ENCODE peak calls at places on chromosomes 12 and 14, in five cellular contexts. J, I, W, R and P are unnamed samples.

GRCh38 chr12:44616385-44616784 is 259.7 kb downstream of the NELL2 start:
- DNase-seq in R (peak; percentile 18), W (no peak), J (no peak), I (no peak), P (no peak)

GRCh38 chr14:69848156-69848555 is 31.1 kb upstream of the SMOC1 start:
- DNase-seq in I (no peak), W (no peak), J (no peak), R (no peak), P (no peak)

GRCh38 chr14:95493976-95494375 is 22.5 kb downstream of the SYNE3 start:
- DNase-seq in J (no peak), R (no peak), I (no peak), W (no peak), P (no peak)

GRCh38 chr12:100375023-100375737 is 18.3 kb downstream of the SLC17A8 start:
- DNase-seq in I (no peak), W (peak; percentile 52), R (peak; percentile 16), J (peak; percentile 87), P (no peak)

GRCh38 chr12:104333692-104334255 is 30.2 kb downstream of the EID3 start:
- DNase-seq in I (no peak), R (no peak), J (no peak), W (no peak), P (no peak)

GRCh38 chr14:101730626-101731186 is 30.8 kb upstream of the PPP2R5C start:
- DNase-seq in R (no peak), J (no peak), I (no peak), W (no peak), P (no peak)

GRCh38 chr14:48536318-48536717 is 860.9 kb upstream of the MDGA2 start:
- DNase-seq in R (no peak), W (no peak), J (no peak), I (no peak), P (no peak)

GRCh38 chr14:22555573-22556011 is 33.4 kb downstream of the DAD1 start:
- DNase-seq in J (peak; percentile 19), R (peak; percentile 52), W (no peak), I (no peak), P (no peak)

GRCh38 chr12:108106599-108106998 is 22.5 kb upstream of the WSCD2 start:
- DNase-seq in J (no peak), W (no peak), I (no peak), R (no peak), P (no peak)

GRCh38 chr12:95402096-95402495 is 71.9 kb upstream of the METAP2 start:
- DNase-seq in W (no peak), R (no peak), J (no peak), I (no peak), P (no peak)

GRCh38 chr14:35438910-35439713 is 34.6 kb upstream of the NFKBIA start:
- DNase-seq in R (no peak), I (no peak), W (no peak), J (peak; percentile 38), P (no peak)

GRCh38 chr12:11813422-11813813 is 163.9 kb downstream of the ETV6 start:
- DNase-seq in I (no peak), R (no peak), J (no peak), W (no peak), P (no peak)

GRCh38 chr12:104356231-104357115 is 52.9 kb downstream of the EID3 start:
- DNase-seq in R (peak; percentile 59), J (peak; percentile 50), I (no peak), W (no peak), P (no peak)

GRCh38 chr14:73795466-73795865 is 56.2 kb upstream of the PTGR2 start:
- DNase-seq in W (no peak), J (no peak), I (no peak), R (no peak), P (no peak)

GRCh38 chr12:65430571-65431306 is 152.3 kb downstream of the MSRB3 start:
- DNase-seq in R (peak; percentile 63), W (no peak), I (no peak), J (peak; percentile 68), P (no peak)

GRCh38 chr12:42372154-42372791 is 46.3 kb downstream of the PPHLN1 start:
- DNase-seq in I (no peak), R (peak; percentile 46), J (peak; percentile 52), W (no peak), P (peak; percentile 28)

GRCh38 chr12:104973250-104973649 is 12.9 kb upstream of the NOPCHAP1 start:
- DNase-seq in J (no peak), I (no peak), R (no peak), W (no peak), P (no peak)

GRCh38 chr12:50127546-50127945 is 15.5 kb downstream of the COX14 start:
- DNase-seq in R (no peak), J (no peak), W (no peak), I (no peak), P (no peak)

GRCh38 chr12:95114766-95115450 is 41.5 kb upstream of the NR2C1 start:
- DNase-seq in J (peak; percentile 51), R (peak; percentile 21), W (no peak), I (no peak), P (no peak)

GRCh38 chr12:76198839-76199238 is 114.4 kb upstream of the NAP1L1 start:
- DNase-seq in I (no peak), J (no peak), R (no peak), W (no peak), P (no peak)

GRCh38 chr12:95739561-95740313 is 50.8 kb downstream of the NTN4 start:
- DNase-seq in W (no peak), I (no peak), J (no peak), R (no peak), P (no peak)

GRCh38 chr14:91113829-91114078 is at the start of gene DGLUCY:
- DNase-seq in I (peak; percentile 53), R (peak; percentile 75), J (peak; percentile 93), W (no peak), P (no peak)

GRCh38 chr14:24315807-24316596 is 4.7 kb downstream of the LTB4R start:
- DNase-seq in R (no peak), J (peak; percentile 36), W (peak; percentile 81), I (no peak), P (no peak)

GRCh38 chr14:100677925-100678765 is 48.5 kb upstream of the DLK1 start:
- DNase-seq in W (peak; percentile 73), I (no peak), J (no peak), R (peak; percentile 52), P (no peak)

GRCh38 chr14:22850944-22851790 is 14.8 kb downstream of the MMP14 start:
- DNase-seq in I (no peak), R (peak; percentile 98), J (peak; percentile 98), W (peak; percentile 73), P (no peak)

GRCh38 chr14:102150636-102151195 is 11.0 kb downstream of the WDR20 start:
- DNase-seq in I (no peak), J (no peak), W (no peak), R (no peak), P (no peak)

GRCh38 chr14:85087201-85087600 is 442.7 kb upstream of the FLRT2 start:
- DNase-seq in I (no peak), R (peak; percentile 38), W (no peak), J (peak; percentile 59), P (no peak)

GRCh38 chr12:47814539-47815170 is 5.0 kb downstream of the HDAC7 start:
- DNase-seq in J (no peak), I (no peak), W (no peak), R (no peak), P (no peak)

GRCh38 chr12:2083008-2083407 is 30.2 kb downstream of the CACNA1C start:
- DNase-seq in R (peak; percentile 43), W (no peak), I (no peak), J (peak; percentile 10), P (no peak)

GRCh38 chr14:78240567-78240966 is 70.4 kb downstream of the NRXN3 start:
- DNase-seq in W (no peak), J (no peak), R (no peak), I (no peak), P (no peak)

GRCh38 chr14:23123419-23123818 is 4.4 kb upstream of the CEBPE start:
- DNase-seq in R (no peak), I (no peak), J (no peak), W (peak; percentile 92), P (no peak)

GRCh38 chr12:69404851-69405365 is 45.4 kb downstream of the YEATS4 start:
- DNase-seq in I (no peak), W (no peak), J (no peak), R (no peak), P (no peak)

GRCh38 chr14:69695664-69696527 is 71.0 kb upstream of the SRSF5 start:
- DNase-seq in J (peak; percentile 38), R (peak; percentile 30), I (no peak), W (peak; percentile 77), P (no peak)

GRCh38 chr14:50766338-50766886 is 64.5 kb downstream of the NIN start:
- DNase-seq in I (no peak), J (peak; percentile 61), R (no peak), W (no peak), P (no peak)

GRCh38 chr14:101195309-101195724 is 291.8 kb upstream of the RTL1 start:
- DNase-seq in J (no peak), I (no peak), W (no peak), R (no peak), P (no peak)

GRCh38 chr12:130041983-130042812 is 120.1 kb upstream of the FZD10 start:
- DNase-seq in W (peak; percentile 49), I (no peak), J (peak; percentile 19), R (no peak), P (no peak)

DNA sequence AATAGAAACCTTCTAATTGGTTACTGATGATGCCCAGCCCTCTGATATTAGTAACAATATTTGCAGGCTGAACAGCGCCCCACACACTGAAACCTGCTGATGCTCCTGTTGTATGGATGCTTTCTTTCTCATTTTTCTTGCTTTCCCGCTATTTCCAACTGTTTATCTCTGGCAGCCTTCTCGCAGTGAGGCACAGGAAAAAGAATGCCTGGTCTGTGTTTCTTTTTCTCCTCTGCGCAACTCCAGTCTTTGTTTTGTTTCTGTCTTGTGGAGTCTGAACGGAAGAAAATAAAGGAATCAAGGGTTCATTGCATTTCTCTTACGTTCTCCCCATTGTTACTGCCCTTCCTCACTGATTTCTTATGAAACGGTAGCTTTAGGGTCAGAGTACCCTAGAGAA is 451.2 kb downstream of the EGLN3 start:
- DNase-seq in W (no peak), I (no peak), R (no peak), J (no peak), P (no peak)
- H3K4me3 ChIP-seq in W (no peak overlapping the region), I (no peak overlapping the region), R (no peak overlapping the region), J (no peak overlapping the region), P (no peak overlapping the region)

GRCh38 chr12:57693317-57693658 is 644 bp upstream of the OS9 start:
- DNase-seq in R (no peak), W (peak; percentile 31), I (no peak), J (no peak), P (peak; percentile 22)
- H3K4me3 ChIP-seq in R (no peak overlapping the region), W (no peak overlapping the region), I (peak overlapping the region; percentile 18), J (peak overlapping the region; percentile 48), P (no peak overlapping the region)

GRCh38 chr12:114412825-114413749 is 7.1 kb upstream of the TBX5 start:
- DNase-seq in W (no peak), J (peak; percentile 58), I (no peak), R (peak; percentile 28), P (no peak)
- H3K4me3 ChIP-seq in W (no peak overlapping the region), J (peak overlapping the region; percentile 91), I (no peak overlapping the region), R (peak overlapping the region; percentile 37), P (no peak overlapping the region)

GRCh38 chr12:7638064-7638763 is 27.5 kb downstream of the APOBEC1 start:
- DNase-seq in I (no peak), R (no peak), J (no peak), W (no peak), P (no peak)
- H3K4me3 ChIP-seq in I (no peak overlapping the region), R (no peak overlapping the region), J (no peak overlapping the region), W (no peak overlapping the region), P (no peak overlapping the region)